ENCODE peak calls at places on chromosome 19, in seven cellular contexts. V is neural progenitor cell, S is left ventricle myocardium inferior, N is IMR-90, L is psoas muscle, X is right atrium auricular region, P is breast epithelium. G is an unnamed sample. For H3K4me1, the result is how much of the 10 kb centered on the place peaks cover.

GRCh38 chr19:4449022-4449825 is 8.4 kb downstream of the UBXN6 start:
- DNase-seq in X (peak), P (peak), L (peak), V (no peak), N (no peak), S (peak), G (no peak)

GRCh38 chr19:34808566-34808965 is 35.6 kb upstream of the ZNF599 start:
- DNase-seq in S (no peak), P (no peak), X (no peak), N (peak), L (no peak), V (no peak), G (no peak)

GRCh38 chr19:38307076-38307475 is 3.0 kb downstream of the C19orf33 start:
- DNase-seq in N (no peak), L (no peak), V (no peak), S (no peak), P (no peak), X (no peak), G (no peak)

GRCh38 chr19:41233748-41234240 is 14.8 kb downstream of the AXL start:
- DNase-seq in P (no peak), L (no peak), N (no peak), S (peak), V (no peak), X (no peak), G (no peak)

GRCh38 chr19:3801412-3802096 is 15.4 kb upstream of the MATK start:
- DNase-seq in S (peak), V (peak), X (no peak), L (no peak), P (peak), N (no peak), G (peak)

GRCh38 chr19:34096020-34096915 is 76.0 kb upstream of the LSM14A start:
- DNase-seq in N (peak), V (peak), P (no peak), X (no peak), L (no peak), S (no peak), G (peak)

GRCh38 chr19:37594982-37595382 is 306 bp downstream of the ZNF540 start:
- DNase-seq in V (no peak), P (peak), X (peak), L (peak), N (peak), S (peak), G (no peak)

GRCh38 chr19:44141191-44142013 is at the start of gene ZNF234:
- DNase-seq in P (peak), N (peak), V (peak), S (peak), X (peak), L (peak), G (peak)

GRCh38 chr19:41691268-41691970 is 3.3 kb upstream of the CEACAM7 start:
- DNase-seq in X (peak), P (no peak), N (no peak), S (no peak), V (no peak), L (no peak), G (peak)

GRCh38 chr19:39082745-39083598 is 1.2 kb upstream of the ACP7 start:
- DNase-seq in L (no peak), S (no peak), N (no peak), P (no peak), V (no peak), X (no peak), G (no peak)

GRCh38 chr19:1214862-1215731 is 9.5 kb downstream of the STK11 start:
- DNase-seq in P (no peak), N (no peak), X (no peak), V (no peak), L (peak), S (peak), G (no peak)

GRCh38 chr19:1767464-1767933 is 14.2 kb downstream of the ONECUT3 start:
- DNase-seq in X (no peak), P (no peak), L (no peak), S (peak), N (no peak), V (peak), G (peak)

GRCh38 chr19:37654118-37654517 is 1.1 kb downstream of the ZFP30 start:
- DNase-seq in V (no peak), L (no peak), X (no peak), N (no peak), S (no peak), P (no peak), G (no peak)

GRCh38 chr19:43433689-43434088 is 19.0 kb downstream of the TEX101 start:
- DNase-seq in X (no peak), N (no peak), L (no peak), V (no peak), P (no peak), S (no peak), G (no peak)

DNA sequence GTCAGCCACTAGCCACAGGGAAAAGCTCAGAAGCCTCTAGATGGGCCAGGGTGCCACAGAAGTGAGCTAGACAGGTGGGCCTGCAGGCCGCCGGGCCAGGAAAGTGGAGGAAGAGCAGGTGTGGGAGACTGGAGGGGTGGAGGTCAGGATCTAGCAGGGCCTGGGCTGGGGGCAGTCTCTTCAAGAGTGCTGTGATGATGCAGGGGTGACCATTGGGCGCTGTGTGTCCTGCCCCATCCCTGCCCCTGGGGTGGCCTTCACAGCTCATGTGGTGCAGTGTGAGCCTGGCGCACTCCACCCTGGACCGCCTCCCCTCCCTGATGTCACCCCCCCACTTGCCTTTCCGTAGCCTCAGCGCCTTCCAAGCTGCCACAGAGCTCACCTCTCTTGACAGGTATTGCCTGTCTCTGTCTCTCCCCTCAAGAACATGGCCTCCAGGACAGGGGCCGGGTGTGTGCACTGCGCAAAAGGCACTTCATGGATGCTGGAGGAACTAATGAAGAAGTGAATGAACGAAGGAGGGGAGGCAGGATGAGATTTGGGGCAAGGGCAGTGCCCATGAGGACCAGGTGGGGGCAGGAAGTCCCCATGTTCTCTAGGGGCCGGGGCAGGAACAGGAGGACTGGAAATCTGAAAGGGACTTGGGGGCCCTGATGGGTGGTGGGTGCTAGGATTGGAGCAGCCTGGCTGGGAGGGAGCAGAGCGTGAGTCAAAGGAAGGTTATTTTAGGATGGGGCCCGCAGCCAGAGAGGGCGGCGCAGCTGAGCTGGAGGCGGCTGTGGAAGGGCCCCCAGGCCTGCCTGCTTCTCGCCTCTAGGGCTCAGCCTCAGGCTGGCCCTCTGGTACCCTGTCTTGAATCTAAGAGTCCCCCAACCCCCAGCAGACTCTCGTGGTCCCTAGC is 6.6 kb downstream of the SSBP4 start:
- DNase-seq in X (peak), P (no peak), V (no peak), N (peak), L (peak), S (peak), G (peak)
- H3K4me1 ChIP-seq in X (under half), P (under half), V (under half), N (under half), L (half or more), S (half or more), G (under half)

DNA sequence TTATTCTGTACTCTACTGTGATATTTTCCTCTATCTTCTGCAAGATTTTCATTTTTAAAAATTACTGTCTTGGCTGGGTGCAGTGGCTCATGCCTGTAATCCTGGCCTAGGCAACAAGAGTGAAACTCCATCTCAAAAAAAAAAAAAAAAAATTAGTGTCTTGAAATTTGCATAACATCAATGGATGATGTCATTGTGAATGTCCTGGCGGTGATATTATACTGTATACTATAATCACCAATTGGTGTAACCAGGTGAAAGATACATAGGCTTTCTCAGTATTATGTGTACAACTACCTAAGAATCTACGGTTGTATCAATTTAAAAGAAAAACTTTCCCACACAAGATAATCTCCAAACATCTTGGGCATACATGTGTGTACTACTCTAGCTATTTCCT is 15.2 kb downstream of the ZNF331 start:
- DNase-seq in P (no peak), S (no peak), X (no peak), L (no peak), N (peak), V (no peak), G (no peak)
- H3K4me3 ChIP-seq in P (no peak), S (peak), X (no peak), L (no peak), N (no peak), V (no peak), G (no peak)

GRCh38 chr19:28598861-28599260 is 614.1 kb downstream of the UQCRFS1 start:
- DNase-seq in X (no peak), S (no peak), V (no peak), P (no peak), N (no peak), L (no peak), G (no peak)

GRCh38 chr19:28603453-28603852 is 609.5 kb downstream of the UQCRFS1 start:
- DNase-seq in P (no peak), S (no peak), V (no peak), X (no peak), N (no peak), L (no peak), G (no peak)

GRCh38 chr19:28602675-28603298 is 610.2 kb downstream of the UQCRFS1 start:
- DNase-seq in S (no peak), X (no peak), N (no peak), P (no peak), V (no peak), L (no peak), G (no peak)

GRCh38 chr19:28605501-28606268 is 607.3 kb downstream of the UQCRFS1 start:
- DNase-seq in S (no peak), P (no peak), V (no peak), L (no peak), N (no peak), X (no peak), G (no peak)

GRCh38 chr19:28601723-28602440 is 611.1 kb downstream of the UQCRFS1 start:
- DNase-seq in X (no peak), L (no peak), P (no peak), N (no peak), V (no peak), S (no peak), G (peak)
- H3K4me1 ChIP-seq in X (under half), L (under half), P (under half), N (under half), V (under half), S (under half), G (under half)

DNA sequence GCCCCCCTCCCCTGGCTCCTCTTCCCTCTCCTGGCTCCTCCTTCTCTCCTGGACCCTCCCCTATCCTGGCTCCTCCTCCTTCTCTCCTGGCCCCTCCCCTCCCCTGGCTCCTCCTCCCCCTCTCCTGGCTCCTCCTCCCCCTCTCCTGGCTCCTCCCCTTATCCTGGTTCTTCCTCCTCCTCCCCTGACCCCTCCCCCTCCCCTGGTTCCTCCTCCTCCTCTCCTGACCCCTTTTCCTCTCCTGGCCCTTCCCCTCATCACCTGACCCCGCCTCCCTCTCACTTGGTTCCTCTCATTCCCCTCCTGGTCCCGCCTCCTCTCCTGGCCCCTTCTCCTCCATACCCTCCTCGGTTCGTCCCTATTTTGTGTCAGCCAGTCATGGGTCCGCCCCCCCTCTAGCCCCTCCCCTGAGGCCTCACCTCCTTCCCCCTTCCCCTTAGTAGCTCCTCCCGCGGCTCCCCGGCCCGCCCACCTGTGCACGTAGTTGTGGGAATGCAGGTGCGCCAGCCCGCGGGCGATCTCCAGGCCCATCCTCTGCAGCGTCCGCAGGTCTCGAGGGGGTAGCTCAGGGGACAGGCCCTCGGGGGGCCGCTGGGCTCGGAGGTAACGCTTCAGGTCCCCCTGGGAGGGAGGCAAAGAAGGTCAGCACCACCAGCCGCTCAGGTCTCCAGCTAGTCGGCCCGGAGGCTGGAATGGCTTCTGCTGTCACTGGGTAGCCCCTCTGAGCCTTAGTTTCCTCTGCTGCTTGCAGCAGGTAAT is 9.5 kb downstream of the LMTK3 start:
- DNase-seq in V (peak), N (no peak), X (no peak), S (no peak), P (peak), L (no peak), G (peak)
- H3K4me3 ChIP-seq in V (peak), N (no peak), X (no peak), S (no peak), P (peak), L (no peak), G (peak)

DNA sequence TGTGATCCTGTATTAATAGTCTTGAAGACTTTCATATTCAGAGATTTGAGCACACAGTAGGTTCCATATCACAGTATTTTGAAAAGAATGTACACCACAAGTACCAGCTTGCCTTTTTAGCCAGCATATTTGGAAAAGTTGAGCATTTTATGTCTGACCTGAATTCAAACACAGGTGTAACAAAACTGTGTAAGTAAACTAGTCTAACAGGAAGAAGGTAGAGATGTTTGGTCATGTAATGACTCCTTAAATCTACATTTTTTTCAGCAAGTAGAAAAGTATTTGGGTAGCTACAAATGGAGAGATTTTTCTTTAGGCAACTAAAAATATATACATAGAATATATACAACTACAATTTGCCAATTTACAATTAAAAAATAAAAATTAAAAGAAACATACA is 7.6 kb downstream of the ARHGAP35 start:
- DNase-seq in S (no peak), V (no peak), P (no peak), L (no peak), N (no peak), X (no peak), G (no peak)
- H3K4me1 ChIP-seq in S (half or more), V (under half), P (under half), L (under half), N (under half), X (under half), G (under half)

GRCh38 chr19:55325172-55325571 is at the start of gene TMEM150B:
- DNase-seq in V (no peak), L (no peak), S (no peak), N (no peak), P (no peak), X (no peak), G (no peak)
- H3K4me3 ChIP-seq in V (no peak), L (peak), S (peak), N (no peak), P (no peak), X (no peak), G (no peak)

DNA sequence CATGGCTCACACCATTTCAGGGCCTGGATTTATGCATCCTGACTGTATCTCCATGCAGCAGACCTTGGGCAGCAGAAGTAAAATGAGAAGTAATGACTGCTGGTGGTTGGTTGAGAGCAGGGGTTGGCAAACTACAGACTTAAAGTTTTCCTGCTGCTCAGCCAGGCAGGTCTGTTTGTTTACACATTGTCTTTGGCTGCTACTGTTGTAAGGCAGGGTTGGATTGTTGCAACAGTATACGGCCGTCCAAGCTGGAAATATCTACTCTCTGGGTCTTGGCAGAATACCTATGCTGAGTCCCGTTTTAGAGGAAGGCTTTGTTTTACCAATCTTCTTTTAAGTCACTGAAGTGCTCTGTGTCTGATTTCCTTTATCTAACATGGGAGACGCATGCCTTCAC is 13.5 kb downstream of the SNRNP70 start:
- DNase-seq in L (no peak), V (no peak), S (no peak), X (no peak), P (no peak), N (no peak), G (no peak)
- H3K4me1 ChIP-seq in L (half or more), V (under half), S (under half), X (under half), P (under half), N (under half), G (under half)

GRCh38 chr19:16890461-16891184 is 1.8 kb downstream of the F2RL3 start:
- DNase-seq in V (no peak), L (no peak), S (no peak), N (no peak), P (no peak), X (no peak), G (no peak)
- H3K4me3 ChIP-seq in V (no peak), L (no peak), S (no peak), N (no peak), P (peak), X (no peak), G (no peak)

GRCh38 chr19:10662384-10663251 is 8.5 kb downstream of the ILF3 start:
- DNase-seq in N (peak), L (no peak), X (no peak), S (no peak), V (no peak), P (no peak), G (no peak)

GRCh38 chr19:10655457-10656312 is 1.5 kb downstream of the ILF3 start:
- DNase-seq in P (no peak), V (peak), S (no peak), L (no peak), X (no peak), N (peak), G (peak)

GRCh38 chr19:10654610-10655456 is 687 bp downstream of the ILF3 start:
- DNase-seq in N (no peak), L (peak), P (peak), V (peak), X (no peak), S (peak), G (peak)

GRCh38 chr19:10661946-10662345 is 7.8 kb downstream of the ILF3 start:
- DNase-seq in L (no peak), P (no peak), N (no peak), V (no peak), X (no peak), S (no peak), G (no peak)

GRCh38 chr19:10660346-10660745 is 6.2 kb downstream of the ILF3 start:
- DNase-seq in L (no peak), N (no peak), S (no peak), P (no peak), V (no peak), X (no peak), G (no peak)
- H3K4me1 ChIP-seq in L (half or more), N (under half), S (half or more), P (under half), V (under half), X (under half), G (under half)

G was measured in endodermal cell.